ENCODE peak calls at places on chromosomes 6 and 20, in seven cellular contexts. K is fibroblast of the aortic adventitia; G is WTC11; H is CD8-positive, alpha-beta T cell; F is frontal cortex; D is GM04503; N is activated CD4-positive, alpha-beta memory T cell treated with anti-CD3 and anti-CD28 coated beads for 36 hours. E is an unnamed sample.

GRCh38 chr6:16446241-16446640 is 207.9 kb downstream of the GMPR start:
- DNase-seq in G (no peak), D (no peak), F (no peak), N (no peak), H (no peak), K (peak), E (peak)

GRCh38 chr6:67914419-67914818 is 720.7 kb upstream of the ADGRB3 start:
- DNase-seq in H (no peak), F (no peak), G (no peak), N (no peak), K (peak), D (no peak), E (no peak)

GRCh38 chr6:35596448-35597442 is 84.0 kb upstream of the TULP1 start:
- DNase-seq in G (no peak), F (no peak), D (no peak), N (no peak), K (peak), H (no peak), E (peak)

GRCh38 chr20:50052952-50053789 is 59.8 kb downstream of the UBE2V1 start:
- DNase-seq in D (no peak), K (no peak), H (no peak), G (no peak), N (no peak), F (no peak), E (no peak)

GRCh38 chr6:130598021-130598989 is 228.9 kb upstream of the SMLR1 start:
- DNase-seq in F (no peak), D (no peak), N (no peak), G (no peak), H (no peak), K (peak), E (peak)

GRCh38 chr20:19181552-19181951 is 30.9 kb upstream of the SLC24A3 start:
- DNase-seq in F (no peak), D (no peak), G (no peak), K (no peak), H (no peak), N (no peak), E (no peak)

GRCh38 chr6:2129076-2129695 is 116.2 kb downstream of the GMDS start:
- DNase-seq in H (no peak), K (no peak), F (no peak), D (no peak), G (no peak), N (no peak), E (no peak)

GRCh38 chr6:22716721-22717120 is 147.4 kb downstream of the HDGFL1 start:
- DNase-seq in D (no peak), N (no peak), K (no peak), F (no peak), G (no peak), H (no peak), E (no peak)

GRCh38 chr20:54078296-54078695 is 7.9 kb upstream of the BCAS1 start:
- DNase-seq in F (no peak), N (peak), K (no peak), H (no peak), G (no peak), D (no peak), E (no peak)

GRCh38 chr6:170102582-170103481 is 188.0 kb downstream of the DLL1 start:
- DNase-seq in G (no peak), K (no peak), F (no peak), N (no peak), H (no peak), D (no peak), E (no peak)

GRCh38 chr6:17101422-17102257 is at the start of gene STMND1:
- DNase-seq in K (peak), H (no peak), D (no peak), N (peak), G (peak), F (peak), E (peak)

GRCh38 chr6:47112311-47112710 is 70.2 kb upstream of the ADGRF1 start:
- DNase-seq in H (no peak), D (no peak), N (no peak), G (no peak), K (no peak), F (no peak), E (no peak)

GRCh38 chr20:17786221-17786718 is 86.5 kb downstream of the BANF2 start:
- DNase-seq in F (no peak), G (no peak), N (no peak), D (peak), H (no peak), K (peak), E (peak)

GRCh38 chr6:36064770-36065396 is 37.3 kb downstream of the MAPK14 start:
- DNase-seq in G (no peak), N (no peak), K (no peak), H (no peak), F (no peak), D (no peak), E (no peak)

GRCh38 chr20:43540673-43541060 is 18.2 kb upstream of the SGK2 start:
- DNase-seq in D (no peak), G (no peak), F (no peak), N (no peak), K (no peak), H (no peak), E (no peak)

GRCh38 chr6:108008363-108008762 is 50.4 kb upstream of the SEC63 start:
- DNase-seq in G (no peak), N (no peak), H (no peak), K (no peak), F (no peak), D (no peak), E (no peak)

GRCh38 chr6:26205161-26205624 is 118.0 kb downstream of the HFE start:
- DNase-seq in N (peak), G (peak), D (no peak), H (peak), K (peak), F (no peak), E (peak)

GRCh38 chr6:15922510-15923307 is 206.2 kb upstream of the MYLIP start:
- DNase-seq in K (peak), G (no peak), H (no peak), D (peak), F (no peak), N (no peak), E (peak)

GRCh38 chr6:25750911-25751310 is 3.6 kb upstream of the SLC17A4 start:
- DNase-seq in K (no peak), H (no peak), D (no peak), F (no peak), G (no peak), N (no peak), E (no peak)

GRCh38 chr20:39010496-39010895 is 48.4 kb downstream of the DHX35 start:
- DNase-seq in F (no peak), N (no peak), K (no peak), G (no peak), H (no peak), D (no peak), E (no peak)

GRCh38 chr6:47278545-47278944 is 31.2 kb downstream of the TNFRSF21 start:
- DNase-seq in K (peak), F (no peak), H (no peak), G (no peak), N (no peak), D (peak), E (no peak)

GRCh38 chr6:9095671-9096260 is 660.4 kb upstream of the SLC35B3 start:
- DNase-seq in N (no peak), F (no peak), H (no peak), K (no peak), D (no peak), G (no peak), E (no peak)

GRCh38 chr6:45699663-45700062 is 316.0 kb downstream of the CLIC5 start:
- DNase-seq in H (no peak), F (no peak), D (no peak), K (no peak), N (no peak), G (no peak), E (peak)

GRCh38 chr6:148538251-148539190 is 195.9 kb downstream of the SASH1 start:
- DNase-seq in D (no peak), H (no peak), K (peak), G (no peak), N (no peak), F (no peak), E (peak)

GRCh38 chr6:137309078-137309762 is 90.0 kb upstream of the IFNGR1 start:
- DNase-seq in N (no peak), G (peak), K (peak), F (no peak), D (peak), H (no peak), E (peak)

GRCh38 chr6:42281016-42281533 is 63.4 kb upstream of the MRPS10 start:
- DNase-seq in F (no peak), N (no peak), K (no peak), H (no peak), D (no peak), G (no peak), E (no peak)

GRCh38 chr6:112881027-112881426 is 533.9 kb downstream of the RFPL4B start:
- DNase-seq in F (no peak), N (no peak), H (no peak), D (no peak), K (peak), G (no peak), E (peak)

GRCh38 chr6:148221580-148221979 is 121.1 kb upstream of the SASH1 start:
- DNase-seq in H (no peak), F (no peak), N (no peak), G (no peak), K (no peak), D (no peak), E (peak)

GRCh38 chr20:37270586-37271420 is 9.2 kb upstream of the GHRH start:
- DNase-seq in N (no peak), K (no peak), H (no peak), G (no peak), F (no peak), D (no peak), E (peak)

GRCh38 chr20:17556842-17557674 is 12.8 kb upstream of the DSTN start:
- DNase-seq in N (no peak), G (no peak), K (peak), F (no peak), D (no peak), H (no peak), E (peak)

GRCh38 chr6:140271759-140272377 is 897.4 kb upstream of the CITED2 start:
- DNase-seq in G (no peak), F (no peak), N (no peak), D (no peak), K (no peak), H (no peak), E (no peak)

GRCh38 chr6:145569140-145569539 is 166.2 kb downstream of the EPM2A start:
- DNase-seq in H (no peak), F (no peak), K (no peak), G (no peak), N (no peak), D (no peak), E (peak)

GRCh38 chr6:1402369-1402768 is 13.0 kb downstream of the FOXF2 start:
- DNase-seq in F (no peak), H (no peak), G (no peak), N (no peak), D (no peak), K (no peak), E (no peak)

GRCh38 chr6:41442800-41443501 is 103.2 kb upstream of the FOXP4 start:
- DNase-seq in D (no peak), N (peak), K (no peak), F (no peak), H (peak), G (peak), E (peak)

GRCh38 chr20:48703107-48703506 is 124.7 kb downstream of the PREX1 start:
- DNase-seq in D (no peak), K (no peak), N (no peak), G (no peak), H (no peak), F (no peak), E (peak)

GRCh38 chr20:60249436-60249835 is 291.2 kb downstream of the CDH26 start:
- DNase-seq in N (no peak), D (peak), F (no peak), K (peak), G (no peak), H (no peak), E (peak)

GRCh38 chr6:63764318-63764916 is 128.8 kb downstream of the PHF3 start:
- DNase-seq in K (peak), H (peak), D (no peak), F (no peak), G (no peak), N (no peak), E (peak)